ENCODE peak calls at places on chromosomes 3 and 15, in four cellular contexts. C is body of pancreas, Y is lower leg skin, M is tibial artery. D is an unnamed sample.

GRCh38 chr3:188036375-188036985 is 117.5 kb upstream of the LPP start:
- DNase-seq in M (no peak), C (peak; percentile 91), Y (no peak), D (no peak)

GRCh38 chr15:50146661-50147060 is 27.6 kb upstream of the ATP8B4 start:
- DNase-seq in Y (no peak), C (no peak), M (no peak), D (no peak)

GRCh38 chr15:89486726-89487050 is 9.7 kb downstream of the RHCG start:
- DNase-seq in Y (no peak), C (no peak), M (no peak), D (no peak)

GRCh38 chr15:85800460-85801123 is 5.9 kb upstream of the KLHL25 start:
- DNase-seq in M (no peak), Y (no peak), C (peak; percentile 96), D (no peak)

GRCh38 chr15:49881866-49882265 is 237.2 kb downstream of the ATP8B4 start:
- DNase-seq in C (no peak), Y (no peak), M (no peak), D (no peak)

GRCh38 chr3:150870406-150870805 is 34.8 kb downstream of the MINDY4B start:
- DNase-seq in Y (no peak), M (no peak), C (no peak), D (no peak)

GRCh38 chr15:58597943-58598828 is 151.3 kb downstream of the ADAM10 start:
- DNase-seq in C (no peak), M (no peak), Y (no peak), D (no peak)

GRCh38 chr3:155047672-155048071 is 32.4 kb upstream of the MME start:
- DNase-seq in Y (no peak), M (no peak), C (no peak), D (no peak)

GRCh38 chr15:94110476-94111130 is 120.8 kb upstream of the MCTP2 start:
- DNase-seq in C (no peak), M (no peak), Y (no peak), D (no peak)

GRCh38 chr3:43582876-43583275 is 38.9 kb downstream of the ANO10 start:
- DNase-seq in C (no peak), Y (no peak), M (no peak), D (no peak)

DNA sequence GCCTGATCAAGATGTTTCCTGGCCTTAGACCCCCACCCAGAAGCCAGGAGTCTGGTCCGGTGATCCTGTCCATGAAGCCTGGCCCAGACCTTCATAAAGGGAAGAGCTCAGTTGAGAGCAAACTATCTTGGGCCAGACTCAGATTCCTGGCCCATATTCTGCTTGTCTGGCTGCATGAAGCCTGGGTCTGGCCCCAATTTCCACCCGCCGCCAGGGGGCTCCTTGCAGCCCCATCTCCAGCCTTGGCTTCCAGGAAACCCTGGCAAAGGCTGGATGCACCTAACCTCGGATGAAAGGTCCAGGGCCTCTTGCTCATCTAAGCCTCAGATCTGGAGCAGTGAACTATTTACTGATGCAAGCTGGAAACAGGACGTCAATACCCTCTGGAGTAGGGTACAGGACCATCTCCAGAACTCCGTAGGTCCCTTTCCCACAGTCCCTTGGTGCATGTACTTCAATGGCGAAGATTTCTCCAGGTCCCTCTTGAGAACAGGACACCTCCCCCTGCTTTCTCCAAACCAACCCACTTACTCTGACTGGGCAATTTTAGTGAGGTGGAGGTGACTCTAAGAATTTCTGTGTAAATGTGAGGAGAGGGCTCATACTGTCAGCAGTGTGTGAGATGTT is 5.6 kb downstream of the FOXL2 start:
- DNase-seq in Y (no peak), C (peak; percentile 47), M (no peak), D (no peak)
- TF ChIP-seq CTCF in Y (no peak), C (peak; percentile 24), M (no peak), D (peak; percentile 50)

GRCh38 chr3:157905885-157906284 is 200.3 kb downstream of the SHOX2 start:
- DNase-seq in C (no peak), M (no peak), Y (no peak), D (no peak)

DNA sequence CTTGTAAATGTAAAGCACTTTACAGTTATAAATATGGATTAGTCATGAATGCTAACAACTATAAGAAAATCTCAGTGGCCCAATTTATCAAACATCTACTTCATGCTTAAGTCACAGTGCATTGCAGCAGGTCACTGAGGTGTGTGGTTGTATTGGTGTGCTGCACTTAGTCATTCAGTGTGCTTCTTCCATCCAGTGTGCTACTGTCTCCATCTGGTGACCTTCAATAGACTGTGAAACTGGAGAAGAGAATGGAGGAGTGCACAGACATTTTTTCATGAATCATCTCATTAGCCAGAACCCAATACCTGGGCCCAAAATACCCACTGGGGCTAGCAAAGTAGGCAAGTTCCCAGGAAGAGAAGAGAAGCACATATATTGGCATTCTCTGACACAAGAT is 199.6 kb downstream of the SHOX2 start:
- DNase-seq in Y (no peak), C (no peak), M (no peak), D (no peak)
- TF ChIP-seq CTCF in Y (no peak), C (no peak), M (no peak), D (peak; percentile 11)

DNA sequence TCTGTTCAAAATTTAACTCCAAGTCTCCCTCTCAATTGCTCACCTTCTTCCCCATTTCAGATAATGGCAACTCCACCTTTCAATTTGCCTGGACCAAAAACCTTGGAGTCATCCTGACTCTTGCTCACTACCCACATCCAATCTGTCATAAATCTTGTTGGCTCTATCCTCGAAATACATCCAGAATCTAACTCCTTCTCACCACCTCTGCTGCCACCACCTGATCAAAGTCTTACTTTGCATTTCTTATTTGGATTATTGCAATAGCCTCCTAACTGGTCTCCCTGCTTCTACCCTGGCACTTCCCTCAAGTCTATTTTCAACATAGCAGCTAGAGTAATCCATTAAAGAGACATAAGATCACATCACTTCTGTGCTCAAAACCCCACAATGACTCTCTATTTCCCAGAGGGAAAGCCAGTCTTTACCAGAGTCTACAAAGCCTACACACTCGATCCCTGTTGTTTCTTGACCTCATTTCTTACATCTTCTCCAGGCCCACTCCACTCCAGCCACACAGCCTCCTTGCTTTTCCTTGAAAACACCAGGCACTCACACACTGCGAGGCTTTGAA is 86.6 kb downstream of the GPR156 start:
- DNase-seq in Y (no peak), C (no peak), M (no peak), D (no peak)
- TF ChIP-seq CTCF in Y (no peak), C (no peak), M (no peak), D (peak; percentile 64)

DNA sequence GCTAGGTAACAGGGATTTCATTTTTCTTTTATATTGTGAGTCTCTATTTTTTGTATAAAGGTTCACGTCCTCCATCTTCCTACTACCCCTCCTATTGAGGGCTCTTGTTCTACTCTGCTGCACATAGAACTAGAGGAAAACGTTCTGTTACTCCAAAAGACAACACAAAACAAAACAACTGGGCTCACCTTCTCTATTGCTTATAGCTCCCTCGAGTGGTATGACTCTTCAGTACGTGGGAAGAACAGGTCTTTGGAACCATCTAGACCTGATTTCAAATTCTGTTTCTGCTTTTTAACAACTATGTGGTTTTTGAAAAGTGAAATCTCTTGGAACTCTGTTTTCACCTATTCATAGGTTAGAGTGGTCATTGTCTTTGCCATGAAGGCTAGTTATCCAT is 515.3 kb downstream of the SOX2 start:
- DNase-seq in Y (no peak), M (no peak), C (no peak), D (no peak)
- TF ChIP-seq CTCF in Y (no peak), M (no peak), C (no peak), D (no peak)

GRCh38 chr15:75620043-75620775 is 5.3 kb downstream of the SNUPN start:
- DNase-seq in M (peak; percentile 61), C (peak; percentile 26), Y (no peak), D (no peak)

GRCh38 chr15:75616766-75617165 is 8.8 kb downstream of the SNUPN start:
- DNase-seq in C (no peak), Y (no peak), M (no peak), D (no peak)

GRCh38 chr15:75622505-75622904 is 3.0 kb downstream of the SNUPN start:
- DNase-seq in M (no peak), Y (no peak), C (no peak), D (no peak)

GRCh38 chr15:75625542-75626347 is at the start of gene SNUPN:
- DNase-seq in M (peak; percentile 94), Y (peak; percentile 99), C (peak; percentile 96), D (peak; percentile 94)

GRCh38 chr15:75620776-75621536 is 4.6 kb downstream of the SNUPN start:
- DNase-seq in Y (peak; percentile 96), M (peak; percentile 94), C (peak; percentile 69), D (peak; percentile 88)
- TF ChIP-seq CTCF in Y (peak; percentile 45), M (peak; percentile 50), C (no peak), D (peak; percentile 48)

GRCh38 chr3:159867372-159867771 is 121.3 kb upstream of the IL12A start:
- DNase-seq in C (no peak), M (no peak), Y (no peak), D (no peak)

GRCh38 chr3:159865042-159865579 is 123.5 kb upstream of the IL12A start:
- DNase-seq in M (no peak), C (no peak), Y (no peak), D (no peak)

GRCh38 chr3:159861369-159861987 is 127.2 kb upstream of the IL12A start:
- DNase-seq in Y (no peak), M (no peak), C (no peak), D (no peak)

GRCh38 chr3:159870723-159871122 is 117.9 kb upstream of the IL12A start:
- DNase-seq in M (no peak), C (no peak), Y (no peak), D (no peak)

GRCh38 chr3:159866201-159866746 is 122.4 kb upstream of the IL12A start:
- DNase-seq in Y (no peak), M (no peak), C (no peak), D (no peak)
- TF ChIP-seq CTCF in Y (no peak), M (no peak), C (no peak), D (no peak)

DNA sequence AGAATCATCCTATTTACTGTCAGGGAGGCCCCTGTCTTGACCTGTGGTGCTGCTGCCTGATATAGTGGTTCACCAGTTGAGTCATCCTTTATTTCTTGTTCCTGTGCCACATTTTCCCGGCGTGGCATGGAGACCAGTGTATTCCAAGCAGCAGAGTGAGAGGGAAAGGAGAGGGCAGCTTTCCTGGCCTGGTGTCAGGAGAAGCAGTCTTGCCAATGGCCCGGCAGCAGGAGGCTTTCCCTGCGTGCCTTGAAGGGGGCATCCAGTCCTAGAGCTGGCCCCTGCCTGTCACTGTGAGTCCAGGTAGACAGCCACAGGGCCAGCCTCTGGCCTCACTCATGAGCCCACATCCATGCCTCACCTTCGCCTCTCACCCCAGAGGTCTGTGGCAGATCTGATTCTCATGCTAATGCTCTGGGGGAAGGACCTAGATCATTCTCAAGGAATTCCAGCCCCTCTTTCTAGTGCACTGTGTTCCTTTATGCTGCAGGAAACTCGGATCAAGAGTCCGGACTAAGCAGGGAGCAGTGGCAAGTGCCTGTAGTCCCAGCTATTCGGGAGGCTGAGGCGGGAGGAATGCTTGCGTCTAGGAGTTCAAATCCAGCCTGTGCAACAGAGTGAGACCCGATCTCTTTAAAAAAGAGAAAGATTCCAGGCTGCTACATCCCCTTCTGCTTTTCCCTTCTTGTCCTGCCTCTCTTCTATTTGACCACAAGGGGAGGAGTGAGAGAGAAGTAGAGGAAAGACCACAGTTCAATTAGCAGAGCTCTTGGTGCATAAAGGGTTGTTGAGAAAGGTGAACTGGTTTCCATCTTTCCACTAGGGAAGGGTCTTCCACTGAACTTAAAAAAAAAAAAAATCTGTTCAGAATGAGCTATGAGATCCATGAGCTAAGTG is 66.8 kb upstream of the HACD2 start:
- DNase-seq in Y (peak; percentile 48), M (no peak), C (no peak), D (no peak)
- TF ChIP-seq CTCF in Y (no peak), M (no peak), C (no peak), D (no peak)